ENCODE peak calls at places on chromosomes 11 and 22, in ten cellular contexts. One of them, this sample, is unnamed.

GRCh38 chr22:35752833-35753189 is 35.1 kb downstream of the APOL5 start:
- DNase-seq in RKO: no peak
- DNase-seq in tibial artery: no peak
- DNase-seq in CD8-positive, alpha-beta T cell: no peak
- DNase-seq in stimulated activated CD4-positive, alpha-beta T cell treated with anti-CD3 and anti-CD28 coated beads, Interleukin-15, amount 100 ng/mL, for 1 hour: no peak
- DNase-seq in posterior cingulate gyrus: no peak
- DNase-seq in Calu3: no peak
- DNase-seq in GM23248: peak; percentile 21
- DNase-seq in pulmonary artery endothelial cell: no peak
- DNase-seq in GM23338: no peak
- DNase-seq in this sample: no peak

GRCh38 chr11:61747389-61748285 is 4.8 kb upstream of the MYRF start:
- DNase-seq in Calu3: peak; percentile 91
- DNase-seq in CD8-positive, alpha-beta T cell: peak; percentile 22
- DNase-seq in posterior cingulate gyrus: peak; percentile 81
- DNase-seq in RKO: peak; percentile 64
- DNase-seq in GM23338: peak; percentile 87
- DNase-seq in GM23248: peak; percentile 74
- DNase-seq in stimulated activated CD4-positive, alpha-beta T cell treated with anti-CD3 and anti-CD28 coated beads, Interleukin-15, amount 100 ng/mL, for 1 hour: no peak
- DNase-seq in pulmonary artery endothelial cell: peak; percentile 22
- DNase-seq in tibial artery: peak; percentile 82
- DNase-seq in this sample: peak; percentile 89

GRCh38 chr22:39444247-39444800 is 12.5 kb upstream of the MGAT3 start:
- DNase-seq in Calu3: no peak
- DNase-seq in tibial artery: no peak
- DNase-seq in posterior cingulate gyrus: no peak
- DNase-seq in CD8-positive, alpha-beta T cell: no peak
- DNase-seq in GM23338: no peak
- DNase-seq in GM23248: peak; percentile 18
- DNase-seq in pulmonary artery endothelial cell: no peak
- DNase-seq in stimulated activated CD4-positive, alpha-beta T cell treated with anti-CD3 and anti-CD28 coated beads, Interleukin-15, amount 100 ng/mL, for 1 hour: no peak
- DNase-seq in RKO: no peak
- DNase-seq in this sample: no peak

GRCh38 chr11:126452256-126452655 is 96.8 kb downstream of the ST3GAL4 start:
- DNase-seq in Calu3: no peak
- DNase-seq in RKO: no peak
- DNase-seq in tibial artery: no peak
- DNase-seq in stimulated activated CD4-positive, alpha-beta T cell treated with anti-CD3 and anti-CD28 coated beads, Interleukin-15, amount 100 ng/mL, for 1 hour: no peak
- DNase-seq in GM23248: no peak
- DNase-seq in CD8-positive, alpha-beta T cell: no peak
- DNase-seq in pulmonary artery endothelial cell: no peak
- DNase-seq in posterior cingulate gyrus: no peak
- DNase-seq in GM23338: no peak
- DNase-seq in this sample: no peak

GRCh38 chr11:46247664-46248063 is 29.8 kb upstream of the CREB3L1 start:
- DNase-seq in GM23248: peak; percentile 24
- DNase-seq in GM23338: peak; percentile 94
- DNase-seq in pulmonary artery endothelial cell: no peak
- DNase-seq in CD8-positive, alpha-beta T cell: no peak
- DNase-seq in RKO: peak; percentile 14
- DNase-seq in stimulated activated CD4-positive, alpha-beta T cell treated with anti-CD3 and anti-CD28 coated beads, Interleukin-15, amount 100 ng/mL, for 1 hour: no peak
- DNase-seq in tibial artery: no peak
- DNase-seq in Calu3: peak; percentile 70
- DNase-seq in posterior cingulate gyrus: no peak
- DNase-seq in this sample: peak; percentile 70

GRCh38 chr11:2551131-2551530 is 106.3 kb downstream of the KCNQ1 start:
- DNase-seq in stimulated activated CD4-positive, alpha-beta T cell treated with anti-CD3 and anti-CD28 coated beads, Interleukin-15, amount 100 ng/mL, for 1 hour: no peak
- DNase-seq in Calu3: no peak
- DNase-seq in CD8-positive, alpha-beta T cell: no peak
- DNase-seq in posterior cingulate gyrus: no peak
- DNase-seq in RKO: no peak
- DNase-seq in GM23248: no peak
- DNase-seq in GM23338: no peak
- DNase-seq in pulmonary artery endothelial cell: no peak
- DNase-seq in tibial artery: peak; percentile 48
- DNase-seq in this sample: no peak

GRCh38 chr11:112584674-112585073 is 324.0 kb upstream of the PLET1 start:
- DNase-seq in RKO: no peak
- DNase-seq in pulmonary artery endothelial cell: no peak
- DNase-seq in GM23338: peak; percentile 71
- DNase-seq in GM23248: no peak
- DNase-seq in tibial artery: no peak
- DNase-seq in posterior cingulate gyrus: no peak
- DNase-seq in Calu3: peak; percentile 46
- DNase-seq in CD8-positive, alpha-beta T cell: no peak
- DNase-seq in stimulated activated CD4-positive, alpha-beta T cell treated with anti-CD3 and anti-CD28 coated beads, Interleukin-15, amount 100 ng/mL, for 1 hour: no peak
- DNase-seq in this sample: no peak

GRCh38 chr11:106503901-106504300 is 426.4 kb downstream of the AASDHPPT start:
- DNase-seq in Calu3: no peak
- DNase-seq in RKO: no peak
- DNase-seq in pulmonary artery endothelial cell: no peak
- DNase-seq in CD8-positive, alpha-beta T cell: no peak
- DNase-seq in GM23248: no peak
- DNase-seq in stimulated activated CD4-positive, alpha-beta T cell treated with anti-CD3 and anti-CD28 coated beads, Interleukin-15, amount 100 ng/mL, for 1 hour: no peak
- DNase-seq in posterior cingulate gyrus: no peak
- DNase-seq in GM23338: no peak
- DNase-seq in tibial artery: no peak
- DNase-seq in this sample: no peak

GRCh38 chr11:2470495-2470894 is 25.7 kb downstream of the KCNQ1 start:
- DNase-seq in pulmonary artery endothelial cell: no peak
- DNase-seq in tibial artery: peak; percentile 17
- DNase-seq in CD8-positive, alpha-beta T cell: no peak
- DNase-seq in RKO: no peak
- DNase-seq in stimulated activated CD4-positive, alpha-beta T cell treated with anti-CD3 and anti-CD28 coated beads, Interleukin-15, amount 100 ng/mL, for 1 hour: no peak
- DNase-seq in posterior cingulate gyrus: no peak
- DNase-seq in GM23248: no peak
- DNase-seq in Calu3: no peak
- DNase-seq in GM23338: no peak
- DNase-seq in this sample: no peak

GRCh38 chr22:46053563-46054090 is 76.7 kb upstream of the WNT7B start:
- DNase-seq in posterior cingulate gyrus: no peak
- DNase-seq in Calu3: peak; percentile 79
- DNase-seq in GM23338: no peak
- DNase-seq in pulmonary artery endothelial cell: no peak
- DNase-seq in RKO: peak; percentile 56
- DNase-seq in CD8-positive, alpha-beta T cell: peak; percentile 46
- DNase-seq in GM23248: peak; percentile 87
- DNase-seq in stimulated activated CD4-positive, alpha-beta T cell treated with anti-CD3 and anti-CD28 coated beads, Interleukin-15, amount 100 ng/mL, for 1 hour: no peak
- DNase-seq in tibial artery: peak; percentile 93
- DNase-seq in this sample: peak; percentile 76

GRCh38 chr11:9385288-9385902 is 943 bp downstream of the IPO7 start:
- DNase-seq in stimulated activated CD4-positive, alpha-beta T cell treated with anti-CD3 and anti-CD28 coated beads, Interleukin-15, amount 100 ng/mL, for 1 hour: no peak
- DNase-seq in tibial artery: no peak
- DNase-seq in GM23338: no peak
- DNase-seq in posterior cingulate gyrus: no peak
- DNase-seq in GM23248: no peak
- DNase-seq in pulmonary artery endothelial cell: no peak
- DNase-seq in CD8-positive, alpha-beta T cell: no peak
- DNase-seq in RKO: peak; percentile 70
- DNase-seq in Calu3: no peak
- DNase-seq in this sample: peak; percentile 42